ENCODE peak calls at places on chromosome 19, in five cellular contexts. One of them, this sample, is unnamed.

GRCh38 chr19:460877-461609 is at the start of gene SHC2:
- DNase-seq in CD4-positive, CD25-positive, alpha-beta regulatory T cell: no peak
- DNase-seq in fibroblast of the aortic adventitia: no peak
- DNase-seq in AG20443: no peak
- DNase-seq in activated T-cell treated with anti-CD3 and anti-CD28 coated beads, Interleukin-2, amount 50 U/mL, for 72 hours: no peak
- DNase-seq in this sample: no peak

GRCh38 chr19:8665468-8666213 is 33.0 kb downstream of the ACTL9 start:
- DNase-seq in CD4-positive, CD25-positive, alpha-beta regulatory T cell: no peak
- DNase-seq in fibroblast of the aortic adventitia: no peak
- DNase-seq in AG20443: no peak
- DNase-seq in activated T-cell treated with anti-CD3 and anti-CD28 coated beads, Interleukin-2, amount 50 U/mL, for 72 hours: no peak
- DNase-seq in this sample: no peak

GRCh38 chr19:14843169-14843568 is 5.6 kb downstream of the OR7A10 start:
- DNase-seq in CD4-positive, CD25-positive, alpha-beta regulatory T cell: no peak
- DNase-seq in fibroblast of the aortic adventitia: no peak
- DNase-seq in AG20443: no peak
- DNase-seq in activated T-cell treated with anti-CD3 and anti-CD28 coated beads, Interleukin-2, amount 50 U/mL, for 72 hours: no peak
- DNase-seq in this sample: no peak

GRCh38 chr19:50467566-50467965 is 8.7 kb upstream of the EMC10 start:
- DNase-seq in CD4-positive, CD25-positive, alpha-beta regulatory T cell: no peak
- DNase-seq in fibroblast of the aortic adventitia: no peak
- DNase-seq in AG20443: no peak
- DNase-seq in activated T-cell treated with anti-CD3 and anti-CD28 coated beads, Interleukin-2, amount 50 U/mL, for 72 hours: no peak
- DNase-seq in this sample: no peak

GRCh38 chr19:33780746-33781145 is 15.9 kb upstream of the KCTD15 start:
- DNase-seq in CD4-positive, CD25-positive, alpha-beta regulatory T cell: no peak
- DNase-seq in fibroblast of the aortic adventitia: no peak
- DNase-seq in AG20443: no peak
- DNase-seq in activated T-cell treated with anti-CD3 and anti-CD28 coated beads, Interleukin-2, amount 50 U/mL, for 72 hours: no peak
- DNase-seq in this sample: no peak

GRCh38 chr19:7383284-7383683 is 34.5 kb downstream of the ARHGEF18 start:
- DNase-seq in CD4-positive, CD25-positive, alpha-beta regulatory T cell: no peak
- DNase-seq in fibroblast of the aortic adventitia: no peak
- DNase-seq in AG20443: no peak
- DNase-seq in activated T-cell treated with anti-CD3 and anti-CD28 coated beads, Interleukin-2, amount 50 U/mL, for 72 hours: no peak
- DNase-seq in this sample: no peak

GRCh38 chr19:1287622-1288527 is 2.2 kb downstream of the EFNA2 start:
- DNase-seq in CD4-positive, CD25-positive, alpha-beta regulatory T cell: no peak
- DNase-seq in fibroblast of the aortic adventitia: no peak
- DNase-seq in AG20443: peak; percentile 70
- DNase-seq in activated T-cell treated with anti-CD3 and anti-CD28 coated beads, Interleukin-2, amount 50 U/mL, for 72 hours: no peak
- DNase-seq in this sample: peak; percentile 68

GRCh38 chr19:35135389-35135909 is 590 bp upstream of the LGI4 start:
- DNase-seq in CD4-positive, CD25-positive, alpha-beta regulatory T cell: peak; percentile 42
- DNase-seq in fibroblast of the aortic adventitia: peak; percentile 65
- DNase-seq in AG20443: peak; percentile 89
- DNase-seq in activated T-cell treated with anti-CD3 and anti-CD28 coated beads, Interleukin-2, amount 50 U/mL, for 72 hours: peak; percentile 80
- DNase-seq in this sample: peak; percentile 90

GRCh38 chr19:40543029-40543597 is 33.6 kb upstream of the SHKBP1 start:
- DNase-seq in CD4-positive, CD25-positive, alpha-beta regulatory T cell: no peak
- DNase-seq in fibroblast of the aortic adventitia: no peak
- DNase-seq in AG20443: no peak
- DNase-seq in activated T-cell treated with anti-CD3 and anti-CD28 coated beads, Interleukin-2, amount 50 U/mL, for 72 hours: no peak
- DNase-seq in this sample: no peak

GRCh38 chr19:9848060-9848459 is 12.9 kb downstream of the PIN1 start:
- DNase-seq in CD4-positive, CD25-positive, alpha-beta regulatory T cell: no peak
- DNase-seq in fibroblast of the aortic adventitia: no peak
- DNase-seq in AG20443: no peak
- DNase-seq in activated T-cell treated with anti-CD3 and anti-CD28 coated beads, Interleukin-2, amount 50 U/mL, for 72 hours: peak; percentile 45
- DNase-seq in this sample: no peak

GRCh38 chr19:12800873-12801465 is 631 bp downstream of the PRDX2 start:
- DNase-seq in CD4-positive, CD25-positive, alpha-beta regulatory T cell: no peak
- DNase-seq in fibroblast of the aortic adventitia: no peak
- DNase-seq in AG20443: peak; percentile 24
- DNase-seq in activated T-cell treated with anti-CD3 and anti-CD28 coated beads, Interleukin-2, amount 50 U/mL, for 72 hours: peak; percentile 47
- DNase-seq in this sample: peak; percentile 34

GRCh38 chr19:8332976-8333770 is 9.9 kb downstream of the KANK3 start:
- DNase-seq in CD4-positive, CD25-positive, alpha-beta regulatory T cell: no peak
- DNase-seq in fibroblast of the aortic adventitia: no peak
- DNase-seq in AG20443: no peak
- DNase-seq in activated T-cell treated with anti-CD3 and anti-CD28 coated beads, Interleukin-2, amount 50 U/mL, for 72 hours: no peak
- DNase-seq in this sample: no peak

GRCh38 chr19:49489601-49490167 is 2.3 kb downstream of the RPL13A start:
- DNase-seq in CD4-positive, CD25-positive, alpha-beta regulatory T cell: no peak
- DNase-seq in fibroblast of the aortic adventitia: no peak
- DNase-seq in AG20443: no peak
- DNase-seq in activated T-cell treated with anti-CD3 and anti-CD28 coated beads, Interleukin-2, amount 50 U/mL, for 72 hours: peak; percentile 60
- DNase-seq in this sample: no peak

GRCh38 chr19:10223488-10224213 is 7.5 kb downstream of the S1PR2 start:
- DNase-seq in CD4-positive, CD25-positive, alpha-beta regulatory T cell: no peak
- DNase-seq in fibroblast of the aortic adventitia: no peak
- DNase-seq in AG20443: no peak
- DNase-seq in activated T-cell treated with anti-CD3 and anti-CD28 coated beads, Interleukin-2, amount 50 U/mL, for 72 hours: no peak
- DNase-seq in this sample: no peak

GRCh38 chr19:4914736-4915501 is 5.6 kb downstream of the UHRF1 start:
- DNase-seq in CD4-positive, CD25-positive, alpha-beta regulatory T cell: peak; percentile 69
- DNase-seq in fibroblast of the aortic adventitia: peak; percentile 56
- DNase-seq in AG20443: peak; percentile 66
- DNase-seq in activated T-cell treated with anti-CD3 and anti-CD28 coated beads, Interleukin-2, amount 50 U/mL, for 72 hours: peak; percentile 77
- DNase-seq in this sample: peak; percentile 74

GRCh38 chr19:44705502-44706010 is 6.6 kb downstream of the CEACAM16 start:
- DNase-seq in CD4-positive, CD25-positive, alpha-beta regulatory T cell: no peak
- DNase-seq in fibroblast of the aortic adventitia: no peak
- DNase-seq in AG20443: no peak
- DNase-seq in activated T-cell treated with anti-CD3 and anti-CD28 coated beads, Interleukin-2, amount 50 U/mL, for 72 hours: no peak
- DNase-seq in this sample: no peak

GRCh38 chr19:35357867-35358573 is at the start of gene FFAR3:
- DNase-seq in CD4-positive, CD25-positive, alpha-beta regulatory T cell: no peak
- DNase-seq in fibroblast of the aortic adventitia: peak; percentile 37
- DNase-seq in AG20443: peak; percentile 46
- DNase-seq in activated T-cell treated with anti-CD3 and anti-CD28 coated beads, Interleukin-2, amount 50 U/mL, for 72 hours: no peak
- DNase-seq in this sample: no peak

GRCh38 chr19:7541828-7542443 is 6.4 kb downstream of the PNPLA6 start:
- DNase-seq in CD4-positive, CD25-positive, alpha-beta regulatory T cell: no peak
- DNase-seq in fibroblast of the aortic adventitia: no peak
- DNase-seq in AG20443: no peak
- DNase-seq in activated T-cell treated with anti-CD3 and anti-CD28 coated beads, Interleukin-2, amount 50 U/mL, for 72 hours: no peak
- DNase-seq in this sample: no peak

GRCh38 chr19:35105411-35106290 is 10.0 kb upstream of the FXYD3 start:
- DNase-seq in CD4-positive, CD25-positive, alpha-beta regulatory T cell: no peak
- DNase-seq in fibroblast of the aortic adventitia: no peak
- DNase-seq in AG20443: no peak
- DNase-seq in activated T-cell treated with anti-CD3 and anti-CD28 coated beads, Interleukin-2, amount 50 U/mL, for 72 hours: no peak
- DNase-seq in this sample: no peak

GRCh38 chr19:51091895-51092873 is 9.5 kb upstream of the KLK14 start:
- DNase-seq in CD4-positive, CD25-positive, alpha-beta regulatory T cell: no peak
- DNase-seq in fibroblast of the aortic adventitia: no peak
- DNase-seq in AG20443: no peak
- DNase-seq in activated T-cell treated with anti-CD3 and anti-CD28 coated beads, Interleukin-2, amount 50 U/mL, for 72 hours: no peak
- DNase-seq in this sample: no peak

GRCh38 chr19:389935-390289 is 19.0 kb downstream of the C2CD4C start:
- DNase-seq in CD4-positive, CD25-positive, alpha-beta regulatory T cell: no peak
- DNase-seq in fibroblast of the aortic adventitia: no peak
- DNase-seq in AG20443: no peak
- DNase-seq in activated T-cell treated with anti-CD3 and anti-CD28 coated beads, Interleukin-2, amount 50 U/mL, for 72 hours: no peak
- DNase-seq in this sample: no peak

GRCh38 chr19:40776966-40777794 is 867 bp upstream of the RAB4B start:
- DNase-seq in CD4-positive, CD25-positive, alpha-beta regulatory T cell: peak; percentile 87
- DNase-seq in fibroblast of the aortic adventitia: peak; percentile 94
- DNase-seq in AG20443: peak; percentile 88
- DNase-seq in activated T-cell treated with anti-CD3 and anti-CD28 coated beads, Interleukin-2, amount 50 U/mL, for 72 hours: peak; percentile 86
- DNase-seq in this sample: peak; percentile 89

This sample was measured in AG08396.